ENCODE peak calls at places on chromosomes 4 and X, in nine cellular contexts. A is psoas muscle; E is stomach; R is CD4-positive, alpha-beta T cell; T is upper lobe of right lung; V is thyroid gland; G is left ventricle myocardium inferior; X is fibroblast of lung; M is IMR-90. D is an unnamed sample.

GRCh38 chr4:1711055-1711905 is 839 bp downstream of the SLBP start:
- DNase-seq in T (peak; percentile 76), X (peak; percentile 59), G (peak; percentile 50), M (peak; percentile 55), E (peak; percentile 52), R (no peak), V (peak; percentile 59), A (peak; percentile 57), D (no peak)

GRCh38 chr4:182863501-182863900 is 53.7 kb downstream of the DCTD start:
- DNase-seq in X (no peak), E (no peak), A (no peak), V (peak; percentile 47), T (no peak), G (no peak), R (no peak), M (no peak), D (no peak)

GRCh38 chr4:113146876-113147358 is 97.5 kb downstream of the ANK2 start:
- DNase-seq in M (no peak), V (peak; percentile 19), R (no peak), E (no peak), T (no peak), A (no peak), G (no peak), X (no peak), D (no peak)

GRCh38 chrX:118974088-118974907 is at the start of gene LONRF3:
- DNase-seq in G (peak; percentile 73), X (peak; percentile 28), A (peak; percentile 77), M (peak; percentile 3), T (peak; percentile 88), V (peak; percentile 84), R (peak; percentile 57), E (peak; percentile 73), D (peak; percentile 86)

GRCh38 chr4:27318740-27319139 is 458.1 kb downstream of the STIM2 start:
- DNase-seq in T (no peak), X (no peak), R (no peak), V (no peak), A (peak; percentile 17), G (no peak), E (no peak), M (peak; percentile 17), D (no peak)

GRCh38 chrX:68112321-68112720 is 321.0 kb downstream of the OPHN1 start:
- DNase-seq in E (no peak), M (peak; percentile 44), R (no peak), G (no peak), X (peak; percentile 69), A (no peak), T (no peak), V (no peak), D (no peak)

GRCh38 chr4:107034982-107035710 is 967 bp downstream of the DKK2 start:
- DNase-seq in A (peak; percentile 26), E (no peak), V (peak; percentile 3), X (peak; percentile 44), M (peak; percentile 3), G (no peak), R (no peak), T (no peak), D (no peak)

GRCh38 chr4:53591372-53591892 is at the start of gene LNX1:
- DNase-seq in T (peak; percentile 87), R (no peak), G (no peak), E (peak; percentile 96), X (no peak), V (peak; percentile 99), M (no peak), A (no peak), D (no peak)

DNA sequence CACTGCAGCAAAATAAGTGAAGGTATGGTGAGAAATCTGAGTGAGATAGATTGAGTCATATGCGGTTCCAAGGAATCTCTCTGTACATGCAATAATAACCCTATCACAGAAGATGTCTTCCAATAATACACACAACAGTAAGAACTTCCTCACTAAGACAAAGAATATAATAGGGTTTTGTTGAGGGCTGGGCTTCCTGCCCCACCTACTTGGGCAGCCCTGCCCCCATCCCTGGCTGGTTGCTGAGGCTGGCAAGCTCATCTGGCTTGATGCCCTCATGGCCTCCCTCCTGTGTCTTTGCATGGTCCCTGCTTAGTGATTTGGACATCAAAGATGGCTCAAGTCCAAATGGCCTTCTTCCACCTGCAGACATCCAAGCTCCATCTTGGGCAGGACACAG is 2.7 kb downstream of the GEMIN8 start:
- DNase-seq in R (no peak), M (peak; percentile 35), G (peak; percentile 14), T (no peak), X (peak; percentile 60), E (no peak), A (no peak), V (peak; percentile 41), D (no peak)
- H3K27ac ChIP-seq in R (no peak overlapping the region), M (peak overlapping the region; percentile 26), G (peak overlapping the region; percentile 28), T (no peak overlapping the region), X (no peak overlapping the region), E (no peak overlapping the region), A (no peak overlapping the region), V (no peak overlapping the region), D (no peak overlapping the region)

GRCh38 chrX:19535481-19535880 is 20.2 kb upstream of the MAP3K15 start:
- DNase-seq in T (no peak), X (no peak), A (no peak), V (no peak), G (no peak), E (no peak), R (no peak), M (peak; percentile 24), D (no peak)
- TF ChIP-seq CTCF in T (peak; percentile 26), X (peak; percentile 49), A (no peak), V (peak; percentile 24), G (peak; percentile 36), E (no peak), R (no peak), M (peak; percentile 45), D (no peak)

GRCh38 chr4:123471655-123472054 is 75.1 kb downstream of the SPRY1 start:
- DNase-seq in M (no peak), E (no peak), A (no peak), V (no peak), G (no peak), T (no peak), R (no peak), X (no peak), D (no peak)
- H3K27ac ChIP-seq in M (no peak overlapping the region), E (no peak overlapping the region), A (no peak overlapping the region), V (no peak overlapping the region), G (no peak overlapping the region), T (no peak overlapping the region), R (no peak overlapping the region), X (no peak overlapping the region), D (no peak overlapping the region)

GRCh38 chr4:73869130-73870055 is at the start of gene CXCL1:
- DNase-seq in G (peak; percentile 58), X (peak; percentile 33), R (no peak), T (peak; percentile 76), E (peak; percentile 50), V (peak; percentile 23), M (no peak), A (peak; percentile 36), D (peak; percentile 73)
- TF ChIP-seq CTCF in G (no peak), X (no peak), R (no peak), T (no peak), E (no peak), V (no peak), M (peak; percentile 10), A (no peak), D (no peak)

GRCh38 chrX:53280703-53281320 is 572 bp downstream of the IQSEC2 start:
- DNase-seq in G (peak; percentile 71), V (peak; percentile 30), X (peak; percentile 63), A (peak; percentile 75), R (no peak), E (no peak), M (peak; percentile 35), T (no peak), D (no peak)
- H3K27ac ChIP-seq in G (peak overlapping the region; percentile 83), V (peak overlapping the region; percentile 64), X (peak overlapping the region; percentile 47), A (peak overlapping the region; percentile 85), R (no peak overlapping the region), E (peak overlapping the region; percentile 88), M (peak overlapping the region; percentile 77), T (peak overlapping the region; percentile 78), D (peak overlapping the region; percentile 43)